ENCODE peak calls at places on chromosomes 12 and 14, in six cellular contexts. X is A549, E is H1, M is GM12878, P is K562, C is HepG2. D is an unnamed sample.

GRCh38 chr12:42568952-42569916 is 20.3 kb downstream of the PRICKLE1 start:
- DNase-seq in X (no peak), E (no peak), M (peak), P (no peak), C (peak), D (no peak)

GRCh38 chr12:6361834-6362233 is 13.5 kb downstream of the SCNN1A start:
- DNase-seq in X (peak), E (no peak), M (no peak), P (no peak), C (no peak), D (no peak)

GRCh38 chr12:49187184-49187583 is 1.7 kb downstream of the TUBA1A start:
- DNase-seq in X (no peak), E (no peak), M (no peak), P (no peak), C (no peak), D (peak)

GRCh38 chr12:88854260-88854659 is 274.0 kb upstream of the KITLG start:
- DNase-seq in X (peak), E (no peak), M (no peak), P (no peak), C (peak), D (no peak)

GRCh38 chr12:131755305-131756113 is 44.6 kb downstream of the SFSWAP start:
- DNase-seq in X (peak), E (no peak), M (no peak), P (peak), C (peak), D (peak)

GRCh38 chr14:41782488-41782887 is 175.8 kb downstream of the LRFN5 start:
- DNase-seq in X (no peak), E (no peak), M (no peak), P (no peak), C (no peak), D (no peak)

GRCh38 chr12:28253175-28253641 is 63.0 kb downstream of the CCDC91 start:
- DNase-seq in X (no peak), E (no peak), M (peak), P (no peak), C (no peak), D (no peak)

GRCh38 chr14:96307434-96307833 is 51.4 kb downstream of the BDKRB1 start:
- DNase-seq in X (peak), E (no peak), M (no peak), P (no peak), C (peak), D (no peak)

GRCh38 chr14:20460458-20461229 is 590 bp downstream of the PIP4P1 start:
- DNase-seq in X (no peak), E (no peak), M (peak), P (peak), C (no peak), D (no peak)

GRCh38 chr12:109737631-109738030 is 24.0 kb downstream of the FAM222A start:
- DNase-seq in X (no peak), E (no peak), M (no peak), P (no peak), C (peak), D (peak)

GRCh38 chr12:39619316-39619659 is 315 bp downstream of the ABCD2 start:
- DNase-seq in X (no peak), E (no peak), M (no peak), P (no peak), C (no peak), D (peak)

GRCh38 chr12:10122689-10123088 is 7.3 kb downstream of the CLEC7A start:
- DNase-seq in X (no peak), E (no peak), M (no peak), P (no peak), C (peak), D (no peak)

GRCh38 chr12:14751987-14752386 is 51.3 kb downstream of the WBP11 start:
- DNase-seq in X (no peak), E (no peak), M (no peak), P (no peak), C (no peak), D (no peak)

GRCh38 chr12:109331546-109331945 is 16.2 kb upstream of the MYO1H start:
- DNase-seq in X (no peak), E (no peak), M (no peak), P (no peak), C (no peak), D (peak)

GRCh38 chr14:75884198-75884611 is 97.6 kb downstream of the TGFB3 start:
- DNase-seq in X (no peak), E (no peak), M (no peak), P (no peak), C (no peak), D (peak)

GRCh38 chr12:47214771-47215170 is 135.0 kb upstream of the AMIGO2 start:
- DNase-seq in X (no peak), E (no peak), M (no peak), P (no peak), C (no peak), D (no peak)

GRCh38 chr14:22570132-22570949 is 18.7 kb downstream of the DAD1 start:
- DNase-seq in X (peak), E (peak), M (peak), P (peak), C (peak), D (peak)

GRCh38 chr12:9243999-9244649 is 35.9 kb upstream of the PZP start:
- DNase-seq in X (no peak), E (no peak), M (no peak), P (no peak), C (peak), D (no peak)

GRCh38 chr14:104967414-104968152 is 10.6 kb downstream of the AHNAK2 start:
- DNase-seq in X (no peak), E (no peak), M (no peak), P (no peak), C (no peak), D (peak)

GRCh38 chr14:31257244-31257553 is 49.6 kb upstream of the HECTD1 start:
- DNase-seq in X (no peak), E (no peak), M (no peak), P (no peak), C (no peak), D (no peak)

GRCh38 chr12:51592034-51592705 is 1.1 kb downstream of the SCN8A start:
- DNase-seq in X (no peak), E (no peak), M (no peak), P (no peak), C (no peak), D (peak)

GRCh38 chr12:53941187-53941586 is 2.6 kb downstream of the HOXC13 start:
- DNase-seq in X (no peak), E (no peak), M (no peak), P (no peak), C (no peak), D (no peak)

GRCh38 chr12:53939141-53940108 is 794 bp downstream of the HOXC13 start:
- DNase-seq in X (peak), E (no peak), M (no peak), P (no peak), C (peak), D (peak)

GRCh38 chr12:53940448-53941014 is 1.9 kb downstream of the HOXC13 start:
- DNase-seq in X (no peak), E (no peak), M (no peak), P (no peak), C (no peak), D (no peak)

GRCh38 chr12:53942467-53942997 is 3.9 kb downstream of the HOXC13 start:
- DNase-seq in X (no peak), E (no peak), M (no peak), P (no peak), C (no peak), D (no peak)

DNA sequence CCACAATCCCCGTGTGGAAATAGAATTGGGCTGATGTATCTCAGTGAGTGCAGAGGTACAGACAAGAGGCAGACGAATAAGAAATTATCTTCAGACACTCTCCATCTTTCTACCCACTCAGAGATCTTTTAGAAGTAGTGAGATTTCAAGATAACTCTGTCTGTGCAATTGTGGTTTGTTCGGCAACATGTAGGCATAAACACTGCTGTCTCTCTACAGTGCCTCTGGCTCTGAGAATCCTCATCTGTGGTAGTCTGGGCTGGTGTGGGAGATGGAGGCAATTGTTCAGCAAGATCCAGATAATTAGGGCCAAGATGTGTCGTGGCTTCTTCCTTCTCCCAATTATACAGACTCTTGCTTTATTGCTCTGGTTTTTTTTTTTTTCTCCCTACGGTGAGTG is 3.1 kb downstream of the HOXC13 start:
- DNase-seq in X (no peak), E (no peak), M (no peak), P (no peak), C (no peak), D (no peak)
- TF ChIP-seq CHD2 in X (no peak), E (no peak), M (no peak), P (no peak), C (no peak), D (no peak)

DNA sequence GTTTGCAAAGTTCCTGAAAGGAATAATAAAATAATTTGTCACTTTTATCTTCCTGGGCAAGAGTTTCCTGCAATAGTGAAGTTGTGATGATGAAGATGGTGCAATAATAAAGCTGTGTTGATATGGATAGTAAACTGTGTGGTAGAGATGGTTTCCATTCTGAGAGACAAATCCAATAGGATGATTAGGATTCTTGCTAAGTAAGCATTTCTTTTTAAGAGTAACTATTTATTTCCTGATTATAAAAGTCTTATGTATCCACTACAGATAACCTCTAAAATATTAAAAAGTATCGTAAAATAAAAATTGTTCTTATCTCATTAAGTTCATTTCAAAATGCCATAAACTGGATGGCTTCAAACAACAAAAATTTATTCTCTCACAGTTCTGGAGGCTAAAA is 28.7 kb downstream of the TSPAN11 start:
- DNase-seq in X (no peak), E (no peak), M (no peak), P (no peak), C (no peak), D (no peak)
- TF ChIP-seq CHD2 in X (no peak), E (no peak), M (no peak), P (no peak), C (no peak), D (no peak)

DNA sequence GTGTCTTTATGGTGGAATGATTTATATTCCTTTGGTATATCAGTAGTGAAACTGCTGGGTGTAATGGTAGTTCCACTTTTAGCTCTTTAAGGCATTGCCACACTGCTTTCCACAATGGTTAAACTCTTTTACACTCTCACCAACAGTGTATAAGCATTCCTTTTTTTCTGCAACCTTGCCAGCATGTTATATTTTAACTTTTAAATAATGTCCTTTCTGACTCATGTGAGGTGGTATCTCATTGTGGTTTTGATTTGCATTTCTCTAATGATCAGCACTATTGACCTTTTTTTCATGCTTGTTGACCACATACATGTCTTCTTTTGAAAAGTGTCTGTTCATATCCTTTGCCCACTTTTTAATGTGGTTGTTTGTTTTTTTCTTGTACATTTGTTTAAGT is 142.5 kb downstream of the MSRB3 start:
- DNase-seq in X (no peak), E (no peak), M (no peak), P (no peak), C (no peak), D (no peak)
- TF ChIP-seq CHD2 in X (no peak), E (no peak), M (no peak), P (no peak), C (no peak), D (no peak)

GRCh38 chr12:117903441-117903840 is 65.3 kb downstream of the KSR2 start:
- DNase-seq in X (no peak), E (no peak), M (no peak), P (no peak), C (no peak), D (no peak)
- TF ChIP-seq CHD2 in X (no peak), E (no peak), M (no peak), P (no peak), C (no peak), D (no peak)

GRCh38 chr12:130198663-130199060 is 36.4 kb downstream of the FZD10 start:
- DNase-seq in X (no peak), E (no peak), M (no peak), P (no peak), C (no peak), D (no peak)

GRCh38 chr12:130200445-130200844 is 38.2 kb downstream of the FZD10 start:
- DNase-seq in X (no peak), E (no peak), M (no peak), P (no peak), C (no peak), D (no peak)

GRCh38 chr12:130198026-130198662 is 35.9 kb downstream of the FZD10 start:
- DNase-seq in X (no peak), E (no peak), M (no peak), P (no peak), C (no peak), D (no peak)

GRCh38 chr12:130201037-130201436 is 38.8 kb downstream of the FZD10 start:
- DNase-seq in X (no peak), E (no peak), M (no peak), P (no peak), C (no peak), D (no peak)

DNA sequence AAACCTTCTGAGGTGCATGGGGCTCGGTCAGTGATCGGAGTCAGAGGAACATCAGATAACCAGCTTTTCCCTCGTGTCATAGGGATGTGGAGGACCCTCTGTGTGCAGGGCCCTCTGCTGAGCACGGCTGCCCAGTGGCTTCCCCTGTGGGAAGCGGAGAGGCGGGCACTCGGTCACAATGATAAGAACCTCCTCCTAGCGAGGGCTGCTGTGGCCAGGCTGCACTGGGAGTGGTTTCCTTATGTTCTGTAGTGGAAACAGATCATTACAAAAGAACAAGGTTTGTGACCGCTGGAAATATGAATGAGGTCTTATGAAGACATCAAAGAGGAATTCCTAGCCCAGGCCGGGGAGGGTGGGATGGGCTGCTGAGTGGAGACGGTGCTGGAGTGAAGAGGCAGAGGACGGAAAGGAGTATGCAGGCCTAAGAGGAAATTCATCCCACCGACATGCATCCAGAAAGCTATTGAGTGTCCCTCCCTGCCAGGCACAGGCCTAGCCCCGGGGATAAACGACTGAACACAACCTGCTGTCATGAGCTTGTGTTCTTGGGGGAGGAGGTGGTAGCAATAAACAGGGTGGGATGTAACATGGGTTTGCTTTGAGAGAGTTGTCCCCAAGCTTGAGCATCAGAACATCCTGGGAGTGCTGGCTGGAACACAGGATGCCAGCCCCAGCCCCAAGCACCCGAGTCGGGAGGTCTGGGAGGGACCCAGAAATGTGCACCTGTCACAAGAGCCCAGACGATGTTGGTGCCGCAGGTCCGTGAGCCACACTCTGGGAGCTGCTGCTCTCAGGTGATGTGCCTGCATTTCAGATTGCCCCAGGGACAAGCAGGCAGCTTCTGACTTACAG is 37.5 kb downstream of the FZD10 start:
- DNase-seq in X (no peak), E (no peak), M (no peak), P (no peak), C (no peak), D (no peak)
- TF ChIP-seq CHD2 in X (no peak), E (no peak), M (no peak), P (no peak), C (no peak), D (no peak)

GRCh38 chr14:58785741-58786140 is 148.0 kb downstream of the DACT1 start:
- DNase-seq in X (no peak), E (no peak), M (no peak), P (no peak), C (no peak), D (no peak)

GRCh38 chr14:58789756-58790155 is 152.0 kb downstream of the DACT1 start:
- DNase-seq in X (no peak), E (no peak), M (no peak), P (no peak), C (no peak), D (no peak)

GRCh38 chr14:58789106-58789505 is 151.3 kb downstream of the DACT1 start:
- DNase-seq in X (no peak), E (no peak), M (no peak), P (no peak), C (no peak), D (no peak)

GRCh38 chr14:58788655-58789054 is 150.9 kb downstream of the DACT1 start:
- DNase-seq in X (no peak), E (no peak), M (no peak), P (no peak), C (no peak), D (no peak)

DNA sequence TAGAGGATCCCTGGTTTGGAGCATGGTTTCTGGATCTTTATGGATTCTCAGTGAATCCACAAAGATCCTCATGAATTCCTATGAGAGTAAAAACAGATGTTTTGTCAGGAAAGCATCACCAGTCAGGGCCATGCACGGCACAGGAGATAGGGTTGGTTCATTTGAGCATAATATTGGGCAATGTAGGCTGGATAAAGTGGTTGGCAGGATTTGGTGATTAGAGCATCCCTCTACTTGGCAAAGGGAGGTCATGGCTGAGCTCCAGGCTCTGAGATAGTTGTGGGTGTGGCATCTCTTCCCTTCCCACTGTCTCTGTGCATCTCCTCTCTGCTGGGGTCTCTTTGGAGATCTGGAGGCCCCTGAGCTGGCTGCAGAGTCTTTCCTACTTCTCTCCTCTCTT is 149.8 kb downstream of the DACT1 start:
- DNase-seq in X (no peak), E (no peak), M (no peak), P (no peak), C (no peak), D (no peak)
- TF ChIP-seq CHD2 in X (no peak), E (no peak), M (no peak), P (no peak), C (no peak), D (no peak)

GRCh38 chr12:77777274-77777673 is 53.4 kb upstream of the NAV3 start:
- DNase-seq in X (no peak), E (no peak), M (no peak), P (no peak), C (no peak), D (no peak)

GRCh38 chr12:77767335-77767734 is 63.4 kb upstream of the NAV3 start:
- DNase-seq in X (no peak), E (no peak), M (no peak), P (no peak), C (no peak), D (no peak)

GRCh38 chr12:77768558-77768957 is 62.1 kb upstream of the NAV3 start:
- DNase-seq in X (no peak), E (no peak), M (no peak), P (no peak), C (no peak), D (no peak)

GRCh38 chr12:77767756-77768343 is 62.8 kb upstream of the NAV3 start:
- DNase-seq in X (no peak), E (no peak), M (no peak), P (no peak), C (no peak), D (no peak)

GRCh38 chr12:77772606-77773298 is 57.9 kb upstream of the NAV3 start:
- DNase-seq in X (no peak), E (no peak), M (no peak), P (no peak), C (no peak), D (no peak)
- TF ChIP-seq CHD2 in X (no peak), E (no peak), M (no peak), P (no peak), C (no peak), D (no peak)

GRCh38 chr12:116876151-116876869 is 4.9 kb downstream of the HRK start:
- DNase-seq in X (no peak), E (no peak), M (no peak), P (no peak), C (no peak), D (peak)
- TF ChIP-seq CHD2 in X (no peak), E (no peak), M (no peak), P (no peak), C (no peak), D (no peak)

DNA sequence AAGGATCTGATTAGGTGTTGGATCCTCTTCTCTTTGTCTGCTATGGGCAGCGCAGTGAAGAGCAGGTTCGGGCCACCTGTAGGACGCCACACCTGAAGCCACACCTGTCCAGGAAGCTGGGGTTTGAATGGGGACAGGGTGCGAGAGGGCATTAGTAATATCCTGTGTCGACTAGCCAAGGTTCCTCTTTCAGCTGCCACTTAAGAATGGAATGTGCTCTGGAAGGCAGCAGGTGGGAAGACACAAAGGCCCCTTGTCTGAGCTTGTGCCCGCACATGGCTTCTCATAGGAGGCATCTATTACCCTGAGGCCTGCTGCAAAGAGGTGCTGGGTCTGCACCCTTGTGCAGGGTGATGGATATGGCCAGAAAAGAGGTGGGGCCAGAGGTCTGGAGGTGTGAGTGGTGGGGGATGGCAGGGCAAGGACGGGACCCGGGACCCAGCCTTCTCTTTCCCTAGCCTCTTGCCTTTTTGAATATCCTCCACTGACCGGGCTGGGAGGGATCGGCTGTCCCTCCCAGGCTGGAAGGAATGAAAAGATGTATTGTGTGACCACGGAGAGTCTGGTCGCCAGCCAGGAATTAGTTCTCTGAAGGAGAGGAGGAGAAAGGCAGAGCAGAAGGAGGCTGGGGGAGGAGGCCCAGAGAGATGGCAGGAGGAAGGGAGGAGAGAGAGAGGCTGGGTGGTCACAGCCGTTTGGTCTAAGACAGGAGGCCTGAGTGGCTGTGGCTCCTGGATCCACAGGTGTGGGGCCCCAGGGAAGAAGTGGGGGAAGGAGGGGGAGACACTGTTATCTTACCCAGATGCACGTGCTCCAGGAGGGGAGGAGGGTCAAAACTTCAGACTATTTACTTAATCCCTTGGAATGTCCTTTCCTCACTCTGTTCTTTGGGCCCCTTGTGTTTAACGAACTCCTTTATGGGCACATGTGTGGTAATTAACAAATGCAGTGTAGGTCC is 101.5 kb downstream of the SMOC1 start:
- DNase-seq in X (no peak), E (no peak), M (no peak), P (no peak), C (no peak), D (no peak)
- TF ChIP-seq CHD2 in X (no peak), E (no peak), M (no peak), P (no peak), C (no peak), D (no peak)

D was measured in SK-N-SH.